ENCODE peak calls at places on chromosomes 3 and 15, in four cellular contexts. H is NCI-H345, D is NCI-H1694 treated with DMSO at 0.1 percent for 48 hours, N is AML-193. Z is an unnamed sample.

GRCh38 chr15:33699691-33700447 is 268.4 kb upstream of the CHRM5 start:
- DNase-seq in H (no peak), D (no peak), N (no peak), Z (no peak)

GRCh38 chr3:36776436-36776835 is 12.1 kb upstream of the DCLK3 start:
- DNase-seq in H (no peak), D (no peak), N (no peak), Z (no peak)

GRCh38 chr15:82894971-82895520 is 57.5 kb downstream of the HOMER2 start:
- DNase-seq in H (no peak), D (no peak), N (no peak), Z (peak; percentile 5)

GRCh38 chr3:122609798-122610559 is 32.5 kb downstream of the PARP15 start:
- DNase-seq in H (no peak), D (no peak), N (no peak), Z (peak; percentile 72)

GRCh38 chr15:74406992-74407705 is 26.6 kb downstream of the SEMA7A start:
- DNase-seq in H (no peak), D (no peak), N (no peak), Z (peak; percentile 77)

GRCh38 chr3:197800379-197800778 is 9.3 kb downstream of the LRCH3 start:
- DNase-seq in H (no peak), D (no peak), N (no peak), Z (no peak)

GRCh38 chr15:83653639-83654378 is at the start of gene ADAMTSL3:
- DNase-seq in H (no peak), D (no peak), N (no peak), Z (no peak)

GRCh38 chr15:32952062-32952461 is 234.3 kb downstream of the GREM1 start:
- DNase-seq in H (no peak), D (no peak), N (no peak), Z (no peak)

GRCh38 chr3:464255-464654 is 267.7 kb downstream of the CHL1 start:
- DNase-seq in H (no peak), D (no peak), N (no peak), Z (no peak)

GRCh38 chr3:15682766-15683165 is 81.2 kb downstream of the BTD start:
- DNase-seq in H (no peak), D (no peak), N (no peak), Z (no peak)

GRCh38 chr3:177810162-177810623 is 612.9 kb upstream of the TBL1XR1 start:
- DNase-seq in H (no peak), D (no peak), N (no peak), Z (peak; percentile 88)

GRCh38 chr3:38549957-38550840 is 54.1 kb downstream of the EXOG start:
- DNase-seq in H (no peak), D (no peak), N (no peak), Z (no peak)

GRCh38 chr15:47523669-47524068 is 193.6 kb upstream of the SEMA6D start:
- DNase-seq in H (no peak), D (no peak), N (peak; percentile 1), Z (peak; percentile 52)

GRCh38 chr3:5330152-5330810 is 142.8 kb downstream of the EDEM1 start:
- DNase-seq in H (no peak), D (no peak), N (no peak), Z (peak; percentile 57)

GRCh38 chr15:89783861-89784685 is 7.9 kb downstream of the MESP2 start:
- DNase-seq in H (no peak), D (no peak), N (no peak), Z (no peak)

GRCh38 chr3:99418209-99418635 is 220.2 kb upstream of the COL8A1 start:
- DNase-seq in H (no peak), D (no peak), N (no peak), Z (no peak)

GRCh38 chr3:25424238-25425013 is 3.6 kb upstream of the RARB start:
- DNase-seq in H (no peak), D (no peak), N (no peak), Z (no peak)

Z was measured in non-pigmented ciliary epithelial cell.